ENCODE peak calls at places on chromosomes 12 and 14, in eight cellular contexts. U, M, G, K, C, V, Q and L are unnamed samples.

GRCh38 chr14:91893659-91894058 is 26.3 kb upstream of the TC2N start:
- DNase-seq in U (no peak), M (no peak), G (no peak), K (no peak), C (no peak), V (peak), Q (no peak), L (no peak)

GRCh38 chr12:123942277-123942653 is 30.4 kb downstream of the CCDC92 start:
- DNase-seq in U (no peak), M (no peak), G (no peak), K (no peak), C (no peak), V (no peak), Q (no peak), L (no peak)

GRCh38 chr14:77039285-77040058 is 11.0 kb upstream of the IRF2BPL start:
- DNase-seq in U (no peak), M (no peak), G (no peak), K (no peak), C (no peak), V (peak), Q (no peak), L (no peak)

GRCh38 chr12:95440401-95440800 is 33.6 kb upstream of the METAP2 start:
- DNase-seq in U (no peak), M (no peak), G (no peak), K (no peak), C (no peak), V (no peak), Q (no peak), L (no peak)

GRCh38 chr12:101779200-101779599 is 39.9 kb upstream of the SYCP3 start:
- DNase-seq in U (no peak), M (no peak), G (no peak), K (no peak), C (no peak), V (no peak), Q (no peak), L (no peak)

GRCh38 chr12:44716681-44717080 is 159.4 kb downstream of the NELL2 start:
- DNase-seq in U (no peak), M (no peak), G (no peak), K (no peak), C (no peak), V (no peak), Q (no peak), L (no peak)

GRCh38 chr14:74569387-74569786 is 42.6 kb downstream of the LTBP2 start:
- DNase-seq in U (no peak), M (no peak), G (peak), K (no peak), C (no peak), V (no peak), Q (no peak), L (no peak)

GRCh38 chr12:27751386-27752047 is 28.5 kb upstream of the KLHL42 start:
- DNase-seq in U (peak), M (no peak), G (no peak), K (peak), C (no peak), V (no peak), Q (no peak), L (no peak)

GRCh38 chr14:54487771-54488170 is 1.0 kb downstream of the GMFB start:
- DNase-seq in U (no peak), M (no peak), G (peak), K (peak), C (no peak), V (no peak), Q (no peak), L (no peak)

GRCh38 chr12:26226629-26227375 is 31.4 kb downstream of the SSPN start:
- DNase-seq in U (peak), M (no peak), G (peak), K (peak), C (peak), V (peak), Q (no peak), L (peak)

GRCh38 chr14:94345344-94346072 is 22.4 kb upstream of the SERPINA6 start:
- DNase-seq in U (no peak), M (peak), G (no peak), K (peak), C (no peak), V (no peak), Q (no peak), L (no peak)

GRCh38 chr12:96020314-96021003 is 14.9 kb downstream of the LTA4H start:
- DNase-seq in U (no peak), M (no peak), G (no peak), K (no peak), C (no peak), V (no peak), Q (no peak), L (no peak)

GRCh38 chr14:65639216-65639615 is 226.7 kb downstream of the FUT8 start:
- DNase-seq in U (no peak), M (no peak), G (no peak), K (no peak), C (no peak), V (no peak), Q (no peak), L (no peak)

GRCh38 chr12:1777798-1778197 is 42.6 kb upstream of the LRTM2 start:
- DNase-seq in U (no peak), M (no peak), G (no peak), K (peak), C (no peak), V (no peak), Q (no peak), L (no peak)

GRCh38 chr14:38866461-38866860 is 236.6 kb downstream of the SEC23A start:
- DNase-seq in U (no peak), M (no peak), G (no peak), K (no peak), C (no peak), V (no peak), Q (no peak), L (no peak)

GRCh38 chr12:91276529-91276928 is 93.9 kb upstream of the DCN start:
- DNase-seq in U (no peak), M (no peak), G (no peak), K (no peak), C (no peak), V (no peak), Q (no peak), L (no peak)

GRCh38 chr12:12749433-12749832 is 32.3 kb downstream of the CDKN1B start:
- DNase-seq in U (no peak), M (no peak), G (no peak), K (no peak), C (no peak), V (no peak), Q (no peak), L (no peak)

GRCh38 chr12:17540921-17541320 is 549.1 kb downstream of the RERGL start:
- DNase-seq in U (no peak), M (no peak), G (no peak), K (no peak), C (no peak), V (no peak), Q (no peak), L (no peak)

GRCh38 chr14:73751157-73751691 is 37.0 kb upstream of the PNMA1 start:
- DNase-seq in U (no peak), M (no peak), G (no peak), K (no peak), C (no peak), V (no peak), Q (no peak), L (no peak)

GRCh38 chr12:4858385-4858784 is 51.3 kb upstream of the KCNA1 start:
- DNase-seq in U (peak), M (no peak), G (peak), K (no peak), C (no peak), V (no peak), Q (no peak), L (peak)

GRCh38 chr12:52391618-52392002 is 6.2 kb upstream of the KRT84 start:
- DNase-seq in U (peak), M (no peak), G (peak), K (no peak), C (no peak), V (peak), Q (peak), L (no peak)

GRCh38 chr12:119372540-119372939 is 38.0 kb downstream of the CCDC60 start:
- DNase-seq in U (no peak), M (no peak), G (no peak), K (no peak), C (no peak), V (no peak), Q (no peak), L (no peak)

GRCh38 chr12:75658826-75659823 is 147.7 kb upstream of the KRR1 start:
- DNase-seq in U (no peak), M (no peak), G (no peak), K (peak), C (no peak), V (no peak), Q (no peak), L (no peak)

GRCh38 chr14:101235042-101235871 is 326.0 kb upstream of the DIO3 start:
- DNase-seq in U (peak), M (no peak), G (peak), K (peak), C (peak), V (peak), Q (peak), L (peak)

GRCh38 chr12:50275545-50275944 is 7.8 kb downstream of the LIMA1 start:
- DNase-seq in U (peak), M (no peak), G (no peak), K (no peak), C (no peak), V (no peak), Q (no peak), L (no peak)

GRCh38 chr14:93023039-93023438 is 92.7 kb downstream of the ITPK1 start:
- DNase-seq in U (no peak), M (no peak), G (peak), K (no peak), C (no peak), V (no peak), Q (no peak), L (no peak)

GRCh38 chr14:90412058-90412457 is 15.2 kb downstream of the CALM1 start:
- DNase-seq in U (no peak), M (no peak), G (no peak), K (no peak), C (no peak), V (no peak), Q (no peak), L (no peak)

GRCh38 chr12:108857158-108857407 is 300 bp downstream of the SSH1 start:
- DNase-seq in U (no peak), M (no peak), G (no peak), K (no peak), C (no peak), V (no peak), Q (peak), L (no peak)

GRCh38 chr14:50667491-50668007 is 557 bp downstream of the SAV1 start:
- DNase-seq in U (peak), M (peak), G (peak), K (no peak), C (no peak), V (no peak), Q (no peak), L (peak)

GRCh38 chr12:110179291-110179690 is 55.1 kb downstream of the IFT81 start:
- DNase-seq in U (no peak), M (no peak), G (no peak), K (no peak), C (no peak), V (no peak), Q (no peak), L (no peak)

GRCh38 chr12:8949525-8950286 is at the start of gene M6PR:
- DNase-seq in U (peak), M (peak), G (peak), K (peak), C (peak), V (peak), Q (peak), L (peak)

GRCh38 chr12:8951744-8952143 is 2.3 kb upstream of the M6PR start:
- DNase-seq in U (no peak), M (no peak), G (no peak), K (no peak), C (no peak), V (no peak), Q (no peak), L (no peak)

GRCh38 chr12:8950702-8951478 is 1.4 kb upstream of the M6PR start:
- DNase-seq in U (no peak), M (no peak), G (no peak), K (no peak), C (no peak), V (no peak), Q (no peak), L (no peak)

GRCh38 chr12:8948711-8949524 is 527 bp downstream of the M6PR start:
- DNase-seq in U (peak), M (no peak), G (peak), K (peak), C (peak), V (no peak), Q (no peak), L (no peak)

DNA sequence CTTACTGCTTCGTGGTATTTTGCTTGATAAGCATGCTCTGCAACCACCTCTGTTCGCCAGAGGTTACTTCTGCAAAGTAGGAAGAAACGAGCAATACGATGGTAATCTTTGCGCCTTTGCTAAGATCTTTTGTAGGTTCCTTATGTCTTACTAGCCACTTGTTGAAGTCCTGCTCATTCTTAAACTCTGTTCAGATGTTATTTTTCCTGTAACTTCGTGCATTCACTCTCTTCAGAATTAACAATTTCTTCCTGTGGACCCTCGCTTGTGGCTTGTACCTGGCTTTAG is 786 bp upstream of the M6PR start:
- DNase-seq in U (no peak), M (no peak), G (no peak), K (no peak), C (no peak), V (no peak), Q (no peak), L (no peak)
- TF ChIP-seq CTCF in U (no peak), M (peak), G (no peak), K (no peak), C (no peak), V (no peak), Q (no peak), L (no peak)

DNA sequence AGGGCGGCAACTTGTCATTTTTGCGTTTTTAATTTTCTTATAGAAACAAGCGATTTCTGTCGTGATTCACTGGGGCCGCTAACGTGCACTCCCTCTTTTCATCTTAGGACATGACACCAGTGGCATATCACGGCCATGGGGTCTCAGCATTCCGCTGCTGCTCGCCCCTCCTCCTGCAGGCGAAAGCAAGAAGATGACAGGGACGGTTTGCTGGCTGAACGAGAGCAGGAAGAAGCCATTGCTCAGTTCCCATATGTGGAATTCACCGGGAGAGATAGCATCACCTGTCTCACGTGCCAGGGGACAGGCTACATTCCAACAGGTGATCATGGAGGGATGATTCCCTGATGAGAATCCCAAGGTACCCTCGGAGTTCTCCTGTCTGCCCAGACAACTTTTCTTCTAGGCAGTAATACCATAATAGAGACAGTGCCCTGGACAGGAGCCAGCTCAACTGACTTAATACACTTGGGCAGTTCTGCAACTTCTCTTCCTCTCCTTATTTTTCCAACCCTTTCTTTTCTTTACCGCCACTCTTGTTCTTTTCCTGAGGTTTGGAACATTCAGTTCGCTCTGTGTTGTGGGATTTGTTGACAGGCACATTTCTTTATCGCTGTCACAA is 817 bp downstream of the TMEM106C start:
- DNase-seq in U (peak), M (no peak), G (peak), K (no peak), C (no peak), V (peak), Q (no peak), L (no peak)
- TF ChIP-seq CTCF in U (no peak), M (no peak), G (no peak), K (no peak), C (no peak), V (no peak), Q (no peak), L (no peak)

DNA sequence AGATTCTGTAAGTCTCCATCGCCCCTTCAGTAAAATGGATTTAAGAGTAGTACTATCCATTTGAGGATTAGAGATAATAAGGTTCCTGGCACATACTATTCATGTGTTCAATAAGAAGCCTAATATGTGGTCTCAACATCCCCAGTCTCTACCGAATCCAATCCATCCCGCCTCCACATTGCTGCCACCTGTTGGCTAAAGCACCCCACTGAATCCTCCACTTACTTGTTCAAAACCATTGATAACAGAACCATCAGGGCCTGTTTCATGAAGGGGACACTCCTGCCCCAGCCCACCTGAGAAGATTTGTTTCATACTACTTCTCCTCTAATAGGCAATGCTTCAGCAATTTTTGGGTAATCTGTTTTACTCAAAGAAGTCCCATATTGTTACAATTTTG is 147.5 kb downstream of the SLC2A13 start:
- DNase-seq in U (no peak), M (no peak), G (no peak), K (no peak), C (no peak), V (no peak), Q (no peak), L (no peak)
- TF ChIP-seq CTCF in U (no peak), M (no peak), G (peak), K (no peak), C (no peak), V (no peak), Q (peak), L (no peak)

DNA sequence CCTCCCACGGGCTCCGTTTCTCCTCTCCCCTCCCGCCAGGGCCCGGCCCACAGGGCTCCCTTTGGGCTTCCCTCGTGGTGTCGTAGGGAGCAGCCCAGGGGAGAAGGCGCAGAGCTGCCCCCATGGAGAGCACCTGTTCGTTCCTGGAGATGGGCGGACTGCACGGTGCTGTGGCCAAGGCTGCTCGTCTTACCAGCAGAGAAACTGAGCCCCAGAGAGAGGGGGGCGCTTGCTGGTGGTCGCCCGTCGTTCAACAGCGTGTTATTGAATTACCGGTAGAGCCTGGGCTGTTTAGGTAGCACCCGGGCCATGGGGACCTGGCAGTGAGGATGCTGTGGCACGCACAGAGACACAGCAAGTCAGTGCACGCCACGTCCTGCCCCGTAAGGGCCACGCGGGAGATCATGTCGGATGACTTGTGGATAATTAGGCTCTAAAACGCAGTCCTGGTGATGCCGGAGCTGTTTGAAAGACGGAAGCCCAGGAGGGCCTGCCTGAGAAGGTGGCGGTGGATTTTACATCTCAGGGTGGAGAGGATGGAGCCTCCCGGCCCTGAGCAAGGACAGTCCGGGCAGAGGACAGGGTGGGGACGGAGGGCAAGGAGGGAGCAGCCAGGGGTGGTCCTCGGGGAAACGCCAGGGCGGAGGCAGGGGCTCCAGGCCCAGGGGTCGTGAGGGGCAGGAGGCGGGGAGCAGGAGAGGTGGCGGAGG is 134.4 kb downstream of the ADGRD1 start:
- DNase-seq in U (no peak), M (no peak), G (no peak), K (no peak), C (peak), V (peak), Q (peak), L (peak)
- TF ChIP-seq CTCF in U (no peak), M (no peak), G (no peak), K (no peak), C (no peak), V (no peak), Q (no peak), L (no peak)

GRCh38 chr12:39368891-39369290 is 74.0 kb downstream of the KIF21A start:
- DNase-seq in U (no peak), M (no peak), G (no peak), K (peak), C (no peak), V (no peak), Q (no peak), L (no peak)

GRCh38 chr12:39364196-39364595 is 78.7 kb downstream of the KIF21A start:
- DNase-seq in U (no peak), M (no peak), G (no peak), K (no peak), C (no peak), V (no peak), Q (no peak), L (no peak)

GRCh38 chr12:39368096-39368495 is 74.8 kb downstream of the KIF21A start:
- DNase-seq in U (no peak), M (no peak), G (no peak), K (peak), C (no peak), V (no peak), Q (no peak), L (no peak)

GRCh38 chr12:39367494-39367893 is 75.4 kb downstream of the KIF21A start:
- DNase-seq in U (no peak), M (no peak), G (no peak), K (no peak), C (no peak), V (no peak), Q (no peak), L (no peak)

DNA sequence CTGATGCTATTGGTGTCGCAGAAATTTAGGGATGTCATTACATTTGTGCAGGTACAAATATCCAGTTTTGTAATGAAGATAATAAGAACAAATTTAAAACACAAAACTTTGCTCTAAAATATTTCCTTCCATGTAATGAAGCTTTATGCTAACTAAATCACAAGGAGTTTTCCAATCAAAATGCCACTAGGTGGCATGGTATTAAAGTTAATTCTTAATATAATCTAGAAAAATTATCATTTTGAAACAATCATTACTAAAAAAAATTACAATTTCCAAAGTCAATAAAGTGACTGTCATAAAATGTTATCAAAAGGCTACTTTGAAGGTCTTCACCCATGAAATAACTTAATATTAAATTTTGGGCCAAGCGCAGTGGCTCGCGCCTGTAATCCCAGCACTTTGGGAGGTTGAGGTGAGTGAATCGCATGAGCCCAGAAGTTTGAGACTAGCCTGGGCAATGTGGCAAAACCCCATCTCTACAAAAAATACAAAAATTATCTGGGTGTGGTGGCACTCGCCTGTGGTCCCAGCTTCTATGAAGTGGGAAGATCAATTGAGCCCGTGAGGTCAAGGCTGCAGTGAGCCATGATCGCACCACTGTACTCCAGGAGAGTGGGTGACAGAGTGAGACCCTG is 77.4 kb downstream of the KIF21A start:
- DNase-seq in U (no peak), M (no peak), G (no peak), K (no peak), C (no peak), V (no peak), Q (no peak), L (no peak)
- TF ChIP-seq CTCF in U (no peak), M (no peak), G (peak), K (peak), C (peak), V (no peak), Q (no peak), L (no peak)